ENCODE peak calls at places on chromosomes 1 and 21, in seven cellular contexts. U is left colon, H is brain microvascular endothelial cell, D is NCI-H2081, J is Daoy, G is NCI-H82, Y is T-helper 9 cell. W is an unnamed sample.

GRCh38 chr1:53241828-53242227 is 3.5 kb upstream of the MAGOH start:
- DNase-seq in U (no peak), H (no peak), D (no peak), J (no peak), G (no peak), Y (no peak), W (no peak)

GRCh38 chr1:75174031-75174760 is 40.0 kb downstream of the LHX8 start:
- DNase-seq in U (no peak), H (no peak), D (no peak), J (no peak), G (no peak), Y (no peak), W (no peak)

GRCh38 chr1:151898519-151898991 is 10.8 kb downstream of the THEM4 start:
- DNase-seq in U (no peak), H (peak; percentile 14), D (no peak), J (no peak), G (peak; percentile 25), Y (peak; percentile 58), W (no peak)

GRCh38 chr1:8443558-8444194 is 125.8 kb downstream of the SLC45A1 start:
- DNase-seq in U (no peak), H (no peak), D (no peak), J (no peak), G (peak; percentile 14), Y (no peak), W (no peak)

GRCh38 chr1:93692001-93692400 is 10.4 kb upstream of the BCAR3 start:
- DNase-seq in U (no peak), H (no peak), D (no peak), J (no peak), G (peak; percentile 20), Y (no peak), W (no peak)

GRCh38 chr1:115052454-115053083 is 22.9 kb downstream of the TSHB start:
- DNase-seq in U (peak; percentile 49), H (peak; percentile 60), D (peak; percentile 38), J (peak; percentile 66), G (peak; percentile 84), Y (peak; percentile 40), W (no peak)

GRCh38 chr1:19605884-19606442 is 38.1 kb upstream of the NBL1 start:
- DNase-seq in U (no peak), H (no peak), D (no peak), J (no peak), G (no peak), Y (no peak), W (no peak)

GRCh38 chr1:6180578-6181311 is 624 bp upstream of the CHD5 start:
- DNase-seq in U (no peak), H (no peak), D (no peak), J (no peak), G (peak; percentile 52), Y (no peak), W (no peak)

GRCh38 chr1:234237416-234237815 is 135.8 kb upstream of the COA6 start:
- DNase-seq in U (no peak), H (no peak), D (no peak), J (no peak), G (no peak), Y (no peak), W (no peak)

GRCh38 chr21:22575165-22575584 is 1577.0 kb downstream of the NCAM2 start:
- DNase-seq in U (no peak), H (no peak), D (peak; percentile 28), J (peak; percentile 9), G (peak; percentile 66), Y (no peak), W (no peak)

GRCh38 chr1:58409826-58410225 is 136.7 kb downstream of the OMA1 start:
- DNase-seq in U (no peak), H (no peak), D (no peak), J (peak; percentile 75), G (peak; percentile 57), Y (no peak), W (no peak)

GRCh38 chr1:225480825-225481434 is 53.1 kb upstream of the LBR start:
- DNase-seq in U (no peak), H (no peak), D (peak; percentile 88), J (peak; percentile 53), G (peak; percentile 87), Y (peak; percentile 32), W (no peak)

GRCh38 chr21:34812510-34813265 is 143.9 kb downstream of the CLIC6 start:
- DNase-seq in U (no peak), H (peak; percentile 89), D (no peak), J (peak; percentile 88), G (no peak), Y (no peak), W (no peak)

GRCh38 chr1:232988572-232989040 is 38.2 kb downstream of the NTPCR start:
- DNase-seq in U (no peak), H (peak; percentile 28), D (no peak), J (peak; percentile 72), G (peak; percentile 70), Y (no peak), W (no peak)

GRCh38 chr1:172883387-172883791 is 167.4 kb downstream of the TNFSF18 start:
- DNase-seq in U (no peak), H (peak; percentile 77), D (no peak), J (no peak), G (no peak), Y (no peak), W (no peak)

GRCh38 chr1:243487649-243488227 is 231.9 kb downstream of the SDCCAG8 start:
- DNase-seq in U (no peak), H (no peak), D (no peak), J (no peak), G (no peak), Y (no peak), W (no peak)

GRCh38 chr1:157487430-157487829 is 64.9 kb downstream of the FCRL5 start:
- DNase-seq in U (no peak), H (no peak), D (no peak), J (no peak), G (no peak), Y (no peak), W (no peak)

GRCh38 chr1:185315364-185316108 is 1.5 kb downstream of the IVNS1ABP start:
- DNase-seq in U (peak; percentile 45), H (no peak), D (no peak), J (no peak), G (peak; percentile 60), Y (no peak), W (no peak)

GRCh38 chr1:71634159-71634558 is 553.3 kb upstream of the ZRANB2 start:
- DNase-seq in U (no peak), H (no peak), D (peak; percentile 72), J (no peak), G (no peak), Y (no peak), W (no peak)

GRCh38 chr1:19374926-19375325 is 62.8 kb downstream of the SLC66A1 start:
- DNase-seq in U (no peak), H (no peak), D (no peak), J (no peak), G (no peak), Y (no peak), W (no peak)

GRCh38 chr1:168960595-168960994 is 145.9 kb upstream of the ATP1B1 start:
- DNase-seq in U (peak; percentile 45), H (no peak), D (no peak), J (no peak), G (no peak), Y (no peak), W (no peak)

GRCh38 chr1:171484760-171485374 is 463 bp upstream of the PRRC2C start:
- DNase-seq in U (no peak), H (no peak), D (no peak), J (no peak), G (no peak), Y (no peak), W (no peak)

GRCh38 chr1:1225238-1225845 is 6.5 kb downstream of the SDF4 start:
- DNase-seq in U (no peak), H (no peak), D (no peak), J (no peak), G (no peak), Y (no peak), W (no peak)

GRCh38 chr1:37794372-37795339 is 1.0 kb downstream of the MANEAL start:
- DNase-seq in U (peak; percentile 24), H (no peak), D (peak; percentile 22), J (no peak), G (peak; percentile 63), Y (no peak), W (no peak)

GRCh38 chr1:115781343-115781742 is 12.8 kb upstream of the CASQ2 start:
- DNase-seq in U (no peak), H (peak; percentile 17), D (no peak), J (peak; percentile 62), G (no peak), Y (no peak), W (no peak)

GRCh38 chr1:101308935-101309333 is 72.1 kb downstream of the S1PR1 start:
- DNase-seq in U (no peak), H (no peak), D (no peak), J (no peak), G (no peak), Y (no peak), W (no peak)

GRCh38 chr1:210246447-210246846 is 13.9 kb downstream of the SERTAD4 start:
- DNase-seq in U (no peak), H (peak; percentile 38), D (no peak), J (no peak), G (no peak), Y (no peak), W (no peak)

GRCh38 chr1:78687315-78687714 is 37.7 kb downstream of the IFI44 start:
- DNase-seq in U (no peak), H (no peak), D (no peak), J (no peak), G (no peak), Y (no peak), W (no peak)

GRCh38 chr1:90371106-90371813 is 345.8 kb downstream of the BARHL2 start:
- DNase-seq in U (no peak), H (no peak), D (no peak), J (peak; percentile 69), G (no peak), Y (no peak), W (no peak)

GRCh38 chr1:67429011-67429527 is 1.1 kb downstream of the SERBP1 start:
- DNase-seq in U (peak; percentile 31), H (no peak), D (no peak), J (peak; percentile 41), G (peak; percentile 52), Y (peak; percentile 4), W (peak; percentile 8)

GRCh38 chr1:177945943-177946650 is 23.8 kb downstream of the SEC16B start:
- DNase-seq in U (no peak), H (peak; percentile 60), D (peak; percentile 54), J (peak; percentile 69), G (peak; percentile 86), Y (no peak), W (peak; percentile 29)

GRCh38 chr1:30785714-30786113 is 28.1 kb upstream of the LAPTM5 start:
- DNase-seq in U (no peak), H (no peak), D (no peak), J (no peak), G (no peak), Y (no peak), W (no peak)

GRCh38 chr1:93734999-93735398 is 53.4 kb upstream of the BCAR3 start:
- DNase-seq in U (no peak), H (no peak), D (no peak), J (peak; percentile 53), G (no peak), Y (no peak), W (no peak)

GRCh38 chr1:14321413-14321812 is 277.1 kb upstream of the KAZN start:
- DNase-seq in U (no peak), H (no peak), D (no peak), J (no peak), G (no peak), Y (no peak), W (no peak)

GRCh38 chr1:940121-941026 is 16.7 kb downstream of the SAMD11 start:
- DNase-seq in U (no peak), H (peak; percentile 34), D (peak; percentile 70), J (peak; percentile 77), G (peak; percentile 90), Y (no peak), W (no peak)

GRCh38 chr1:161193561-161194235 is 5.2 kb downstream of the ADAMTS4 start:
- DNase-seq in U (no peak), H (no peak), D (no peak), J (no peak), G (no peak), Y (no peak), W (no peak)

W was measured in GM12892.